ENCODE peak calls at places on chromosome 6, in five cellular contexts. N is spleen, Z is ovary, U is uterus, T is HCT116. W is an unnamed sample. For H3K36me3, the result is how much of the 10 kb centered on the place peaks cover.

GRCh38 chr6:105867280-105867679 is 218.9 kb upstream of the PRDM1 start:
- DNase-seq in N (no peak), Z (no peak), U (no peak), T (no peak), W (no peak)

GRCh38 chr6:90168693-90169131 is 127.9 kb downstream of the BACH2 start:
- DNase-seq in N (no peak), Z (no peak), U (no peak), T (no peak), W (no peak)

GRCh38 chr6:3708540-3708939 is 43.0 kb downstream of the PXDC1 start:
- DNase-seq in N (no peak), Z (no peak), U (no peak), T (no peak), W (no peak)

GRCh38 chr6:121794630-121795029 is 359.2 kb downstream of the GJA1 start:
- DNase-seq in N (no peak), Z (no peak), U (no peak), T (peak), W (no peak)

GRCh38 chr6:40550096-40550731 is 37.0 kb downstream of the LRFN2 start:
- DNase-seq in N (no peak), Z (peak), U (no peak), T (peak), W (no peak)

GRCh38 chr6:14638932-14639875 is 521.6 kb downstream of the CD83 start:
- DNase-seq in N (no peak), Z (peak), U (no peak), T (no peak), W (peak)

GRCh38 chr6:38391206-38391908 is 248.4 kb downstream of the BTBD9 start:
- DNase-seq in N (no peak), Z (no peak), U (no peak), T (peak), W (no peak)

GRCh38 chr6:149990109-149990671 is 26.4 kb downstream of the ULBP1 start:
- DNase-seq in N (no peak), Z (no peak), U (no peak), T (no peak), W (no peak)

GRCh38 chr6:147043994-147044477 is 160.2 kb upstream of the STXBP5 start:
- DNase-seq in N (no peak), Z (no peak), U (no peak), T (no peak), W (no peak)

GRCh38 chr6:28585335-28585734 is 59.7 kb downstream of the GPX5 start:
- DNase-seq in N (no peak), Z (no peak), U (no peak), T (no peak), W (no peak)

GRCh38 chr6:127384007-127384406 is 40.6 kb upstream of the ECHDC1 start:
- DNase-seq in N (no peak), Z (no peak), U (no peak), T (no peak), W (no peak)

GRCh38 chr6:9851541-9852380 is 563.1 kb downstream of the TFAP2A start:
- DNase-seq in N (no peak), Z (no peak), U (no peak), T (peak), W (no peak)

GRCh38 chr6:1242021-1242420 is 69.9 kb upstream of the FOXQ1 start:
- DNase-seq in N (no peak), Z (no peak), U (no peak), T (no peak), W (no peak)

GRCh38 chr6:111661541-111662041 is 55.9 kb upstream of the TRAF3IP2 start:
- DNase-seq in N (no peak), Z (no peak), U (no peak), T (no peak), W (no peak)

GRCh38 chr6:163554663-163555062 is 140.1 kb downstream of the QKI start:
- DNase-seq in N (peak), Z (no peak), U (no peak), T (no peak), W (peak)

GRCh38 chr6:13297391-13297790 is 30.9 kb downstream of the TBC1D7 start:
- DNase-seq in N (no peak), Z (no peak), U (no peak), T (no peak), W (no peak)

GRCh38 chr6:13299403-13299821 is 28.9 kb downstream of the TBC1D7 start:
- DNase-seq in N (no peak), Z (no peak), U (no peak), T (no peak), W (no peak)

GRCh38 chr6:13295576-13295975 is 32.8 kb downstream of the TBC1D7 start:
- DNase-seq in N (no peak), Z (no peak), U (no peak), T (no peak), W (no peak)

GRCh38 chr6:13294499-13295069 is 33.8 kb downstream of the TBC1D7 start:
- DNase-seq in N (no peak), Z (no peak), U (no peak), T (no peak), W (no peak)

GRCh38 chr6:13296536-13296997 is 31.8 kb downstream of the TBC1D7 start:
- DNase-seq in N (no peak), Z (no peak), U (no peak), T (no peak), W (no peak)
- H3K36me3 ChIP-seq in N (under half), Z (under half), U (under half), T (under half), W (half or more)

GRCh38 chr6:117918454-117918853 is 11.4 kb downstream of the SLC35F1 start:
- DNase-seq in N (no peak), Z (no peak), U (no peak), T (no peak), W (no peak)
- TF ChIP-seq CTCF in N (no peak), Z (no peak), U (no peak), T (no peak), W (no peak)

DNA sequence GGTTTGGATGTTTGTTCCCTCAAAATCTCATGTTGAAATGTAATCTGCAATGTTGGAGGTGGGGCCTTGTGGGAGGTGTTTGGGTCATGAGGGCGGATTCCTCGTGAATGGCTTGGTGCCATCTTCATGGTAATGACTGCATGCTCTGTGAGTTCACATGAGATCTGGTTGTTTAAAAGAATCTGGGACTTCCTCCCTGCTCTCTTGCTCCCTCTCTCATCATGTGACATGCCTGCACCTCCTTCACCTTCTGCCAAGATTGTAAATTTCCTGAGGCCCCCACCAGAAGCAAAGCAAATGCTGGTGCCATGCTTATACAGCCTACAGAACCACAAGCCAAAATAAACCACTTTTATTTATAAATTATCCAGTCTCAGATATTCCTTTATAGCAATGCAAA is 250.3 kb upstream of the PLN start:
- DNase-seq in N (no peak), Z (no peak), U (no peak), T (no peak), W (no peak)
- H3K27ac ChIP-seq in N (no peak), Z (no peak), U (no peak), T (no peak), W (peak)

DNA sequence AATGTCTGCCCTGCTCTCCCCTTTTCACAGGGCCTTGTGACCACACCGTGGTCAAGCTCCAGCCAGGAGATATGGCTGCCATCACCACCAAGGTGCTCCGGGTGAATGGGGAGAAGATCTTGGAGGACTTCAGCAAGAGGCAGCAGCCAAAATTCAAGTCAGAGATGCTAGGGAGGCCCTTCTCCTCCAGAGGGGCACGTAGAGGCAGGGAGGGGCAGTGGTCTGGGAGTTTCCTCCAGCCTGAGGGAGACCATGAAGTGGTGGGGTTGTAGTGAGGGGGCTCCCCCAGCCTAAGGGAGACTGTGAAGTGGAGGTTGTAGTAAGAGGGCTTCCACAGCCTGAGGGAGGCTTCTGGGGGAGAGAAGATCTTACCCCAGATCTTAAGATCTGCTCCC is 4.0 kb downstream of the DXO start:
- DNase-seq in N (peak), Z (no peak), U (no peak), T (no peak), W (no peak)
- H3K36me3 ChIP-seq in N (half or more), Z (under half), U (under half), T (under half), W (half or more)

W was measured in left ventricle myocardium inferior.